ENCODE peak calls at places on chromosomes 6 and 20, in eight cellular contexts. T, M, S, U, O, J, E and Z are unnamed samples.

GRCh38 chr6:26318459-26319404 is 46.3 kb upstream of the BTN3A2 start:
- DNase-seq in T (no peak), M (no peak), S (no peak), U (no peak), O (no peak), J (no peak), E (no peak), Z (no peak)

GRCh38 chr20:56932575-56933330 is 303.6 kb downstream of the TFAP2C start:
- DNase-seq in T (no peak), M (no peak), S (no peak), U (no peak), O (no peak), J (no peak), E (no peak), Z (no peak)

GRCh38 chr6:215335-216034 is 76.8 kb upstream of the DUSP22 start:
- DNase-seq in T (no peak), M (no peak), S (peak; percentile 39), U (peak; percentile 38), O (no peak), J (no peak), E (no peak), Z (no peak)

GRCh38 chr6:53646606-53647005 is 18.9 kb downstream of the KLHL31 start:
- DNase-seq in T (no peak), M (no peak), S (no peak), U (no peak), O (no peak), J (no peak), E (no peak), Z (no peak)

GRCh38 chr20:43550456-43550855 is 8.4 kb upstream of the SGK2 start:
- DNase-seq in T (no peak), M (no peak), S (no peak), U (no peak), O (no peak), J (no peak), E (no peak), Z (no peak)

GRCh38 chr20:22490287-22491187 is 93.8 kb downstream of the FOXA2 start:
- DNase-seq in T (peak; percentile 55), M (peak; percentile 98), S (no peak), U (peak; percentile 2), O (no peak), J (no peak), E (no peak), Z (no peak)

GRCh38 chr6:140446241-140446640 is 1071.8 kb upstream of the CITED2 start:
- DNase-seq in T (no peak), M (no peak), S (no peak), U (no peak), O (no peak), J (no peak), E (no peak), Z (no peak)

GRCh38 chr20:58691405-58691772 is 1.2 kb upstream of the NPEPL1 start:
- DNase-seq in T (no peak), M (no peak), S (no peak), U (no peak), O (no peak), J (no peak), E (no peak), Z (no peak)

GRCh38 chr6:71480577-71480976 is 192.0 kb downstream of the OGFRL1 start:
- DNase-seq in T (no peak), M (no peak), S (no peak), U (no peak), O (no peak), J (no peak), E (no peak), Z (no peak)

GRCh38 chr6:1201547-1202200 is 110.2 kb upstream of the FOXQ1 start:
- DNase-seq in T (no peak), M (no peak), S (no peak), U (no peak), O (no peak), J (no peak), E (no peak), Z (no peak)

GRCh38 chr6:42710316-42710715 is 12.1 kb downstream of the PRPH2 start:
- DNase-seq in T (no peak), M (no peak), S (peak; percentile 61), U (no peak), O (no peak), J (no peak), E (no peak), Z (no peak)

GRCh38 chr6:43013020-43013842 is 515 bp downstream of the MEA1 start:
- DNase-seq in T (no peak), M (no peak), S (peak; percentile 21), U (peak; percentile 21), O (no peak), J (no peak), E (no peak), Z (peak; percentile 55)

GRCh38 chr20:19775353-19776201 is 17.5 kb downstream of the RIN2 start:
- DNase-seq in T (no peak), M (no peak), S (no peak), U (no peak), O (no peak), J (no peak), E (no peak), Z (peak; percentile 69)

GRCh38 chr6:113529191-113529590 is 328.0 kb upstream of the MARCKS start:
- DNase-seq in T (no peak), M (no peak), S (peak; percentile 60), U (peak; percentile 30), O (no peak), J (no peak), E (no peak), Z (peak; percentile 32)

GRCh38 chr20:48605364-48606116 is 222.3 kb downstream of the PREX1 start:
- DNase-seq in T (peak; percentile 8), M (no peak), S (no peak), U (no peak), O (no peak), J (no peak), E (no peak), Z (no peak)

GRCh38 chr6:34465551-34466241 is at the start of gene PACSIN1:
- DNase-seq in T (peak; percentile 59), M (peak; percentile 31), S (no peak), U (no peak), O (no peak), J (no peak), E (no peak), Z (no peak)

GRCh38 chr6:112233864-112234263 is 20.5 kb downstream of the LAMA4 start:
- DNase-seq in T (no peak), M (no peak), S (peak; percentile 92), U (peak; percentile 99), O (no peak), J (no peak), E (no peak), Z (peak; percentile 40)

GRCh38 chr6:69980624-69981023 is 114.3 kb downstream of the COL19A1 start:
- DNase-seq in T (no peak), M (no peak), S (no peak), U (no peak), O (no peak), J (no peak), E (no peak), Z (no peak)

GRCh38 chr20:49161428-49162152 is 26.5 kb downstream of the STAU1 start:
- DNase-seq in T (no peak), M (no peak), S (no peak), U (peak; percentile 26), O (no peak), J (no peak), E (no peak), Z (no peak)

GRCh38 chr6:161406633-161407032 is 132.8 kb upstream of the AGPAT4 start:
- DNase-seq in T (no peak), M (no peak), S (peak; percentile 88), U (peak; percentile 100), O (peak; percentile 39), J (no peak), E (no peak), Z (no peak)

GRCh38 chr20:10476319-10476724 is 41.2 kb downstream of the SLX4IP start:
- DNase-seq in T (no peak), M (no peak), S (peak; percentile 51), U (peak; percentile 16), O (no peak), J (no peak), E (no peak), Z (peak; percentile 53)
- TF ChIP-seq CTCF in T (no peak), M (no peak), S (no peak), U (no peak), O (no peak), J (no peak), E (no peak), Z (no peak)

GRCh38 chr20:63782051-63782471 is 42.5 kb downstream of the SLC2A4RG start:
- DNase-seq in T (no peak), M (no peak), S (no peak), U (no peak), O (peak; percentile 63), J (no peak), E (no peak), Z (no peak)
- TF ChIP-seq CTCF in T (no peak), M (no peak), S (no peak), U (no peak), O (peak; percentile 39), J (no peak), E (no peak), Z (peak; percentile 7)

GRCh38 chr6:138297761-138298298 is 79.5 kb upstream of the PBOV1 start:
- DNase-seq in T (no peak), M (no peak), S (no peak), U (peak; percentile 54), O (no peak), J (no peak), E (no peak), Z (peak; percentile 34)
- TF ChIP-seq CTCF in T (no peak), M (no peak), S (no peak), U (no peak), O (no peak), J (no peak), E (no peak), Z (peak; percentile 28)

DNA sequence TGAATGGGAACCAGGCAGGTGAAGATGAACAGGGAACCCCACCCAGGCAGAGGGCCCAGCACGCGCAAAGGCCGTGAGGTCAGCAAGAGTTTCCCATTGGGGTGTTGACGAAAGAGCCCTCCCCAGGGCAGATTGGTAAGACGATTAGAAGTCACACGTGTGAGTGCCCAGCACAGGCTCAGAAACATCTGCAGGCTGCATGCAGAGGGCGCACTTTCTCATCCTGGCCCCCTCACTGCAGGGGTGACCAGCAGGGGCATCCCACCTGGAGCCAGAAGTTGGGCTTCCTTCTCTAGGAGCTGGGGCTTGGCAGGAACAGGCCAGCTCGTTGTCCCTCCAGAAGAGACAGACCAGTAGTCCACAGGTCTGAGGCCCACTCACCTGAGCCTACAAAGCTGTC is 38.4 kb downstream of the VSTM2L start:
- DNase-seq in T (no peak), M (no peak), S (no peak), U (no peak), O (no peak), J (no peak), E (no peak), Z (no peak)
- TF ChIP-seq CTCF in T (no peak), M (no peak), S (peak; percentile 17), U (no peak), O (peak; percentile 66), J (no peak), E (no peak), Z (peak; percentile 47)

DNA sequence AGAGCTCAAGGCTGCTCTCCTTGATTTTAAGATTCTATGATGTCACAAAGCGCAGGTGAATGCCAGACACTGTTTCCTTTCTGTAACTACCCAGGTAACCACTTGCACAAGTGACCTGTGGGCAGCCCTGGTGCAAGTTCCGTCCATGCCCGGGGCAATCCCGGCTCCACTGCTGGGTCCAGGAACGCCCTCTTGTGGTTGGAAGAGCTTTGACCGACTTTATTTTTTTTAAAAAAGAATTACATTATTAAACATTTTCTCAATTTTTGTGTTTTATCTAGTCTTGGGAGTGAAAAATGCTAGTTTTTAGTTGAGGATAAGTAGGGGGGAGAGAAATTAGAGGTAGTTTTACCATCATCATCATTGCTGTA is 695.2 kb downstream of the QKI start:
- DNase-seq in T (no peak), M (no peak), S (no peak), U (no peak), O (no peak), J (peak; percentile 38), E (no peak), Z (no peak)
- TF ChIP-seq CTCF in T (peak; percentile 65), M (peak; percentile 33), S (no peak), U (peak; percentile 39), O (peak; percentile 16), J (peak; percentile 59), E (peak; percentile 60), Z (peak; percentile 63)